ENCODE peak calls at places on chromosomes 6 and 20, in ten cellular contexts. I is astrocyte, Y is cardiac muscle cell, X is OCI-LY7, P is neural progenitor cell, R is lower lobe of right lung, Z is HepG2, S is breast epithelium, N is transverse colon, F is uterus. M is an unnamed sample.

GRCh38 chr20:15328084-15328483 is 990.7 kb upstream of the FLRT3 start:
- DNase-seq in Y (no peak), R (no peak), X (no peak), S (no peak), P (no peak), F (no peak), Z (no peak), N (no peak), I (no peak), M (no peak)

GRCh38 chr6:92479821-92480220 is 939.5 kb downstream of the EPHA7 start:
- DNase-seq in Z (no peak), F (no peak), P (no peak), S (no peak), R (no peak), X (no peak), Y (peak; percentile 1), N (no peak), I (peak; percentile 41), M (no peak)

GRCh38 chr6:167153523-167153959 is 4.2 kb downstream of the GPR31 start:
- DNase-seq in X (peak; percentile 52), S (no peak), N (peak; percentile 27), F (no peak), Z (peak; percentile 15), P (no peak), Y (peak; percentile 48), R (no peak), I (peak; percentile 67), M (no peak)

GRCh38 chr20:32052792-32053362 is 835 bp downstream of the HCK start:
- DNase-seq in S (no peak), F (no peak), P (peak; percentile 42), Z (no peak), I (no peak), R (peak; percentile 90), X (no peak), N (peak; percentile 55), Y (no peak), M (no peak)

GRCh38 chr20:35556871-35557270 is 15.0 kb downstream of the ERGIC3 start:
- DNase-seq in Y (no peak), P (no peak), F (no peak), Z (no peak), X (no peak), R (no peak), I (no peak), S (no peak), N (no peak), M (no peak)

GRCh38 chr6:35435075-35435837 is 16.9 kb upstream of the FANCE start:
- DNase-seq in N (peak; percentile 90), S (no peak), Z (no peak), X (no peak), P (no peak), Y (no peak), I (no peak), F (no peak), R (no peak), M (no peak)

GRCh38 chr20:39874049-39874893 is 814.8 kb downstream of the MAFB start:
- DNase-seq in I (peak; percentile 68), R (peak; percentile 59), X (peak; percentile 52), S (peak; percentile 53), N (peak; percentile 72), P (peak; percentile 94), Y (peak; percentile 92), Z (peak; percentile 55), F (peak; percentile 68), M (no peak)

GRCh38 chr6:38876470-38876869 is 161.4 kb downstream of the DNAH8 start:
- DNase-seq in R (no peak), N (peak; percentile 17), F (no peak), X (no peak), P (peak; percentile 17), I (peak; percentile 31), S (no peak), Z (no peak), Y (peak; percentile 58), M (no peak)

GRCh38 chr20:56631990-56632327 is 2.9 kb downstream of the TFAP2C start:
- DNase-seq in Z (no peak), R (no peak), N (no peak), X (no peak), Y (no peak), F (no peak), S (no peak), I (no peak), P (no peak), M (no peak)

GRCh38 chr6:142819603-142820335 is 125.2 kb downstream of the HIVEP2 start:
- DNase-seq in X (peak; percentile 71), P (no peak), S (no peak), Z (no peak), Y (peak; percentile 44), I (peak; percentile 66), F (no peak), R (no peak), N (no peak), M (no peak)

GRCh38 chr6:150717419-150717818 is 117.7 kb downstream of the PLEKHG1 start:
- DNase-seq in N (peak; percentile 47), F (no peak), S (no peak), Y (no peak), X (no peak), I (no peak), R (peak; percentile 64), Z (peak; percentile 51), P (no peak), M (no peak)

GRCh38 chr20:8670900-8671229 is 398.0 kb upstream of the PLCB4 start:
- DNase-seq in N (no peak), S (no peak), Z (no peak), F (no peak), I (no peak), X (no peak), R (no peak), Y (peak; percentile 28), P (no peak), M (no peak)

GRCh38 chr6:67608099-67608749 is 1026.9 kb upstream of the ADGRB3 start:
- DNase-seq in I (no peak), R (no peak), P (no peak), X (no peak), S (no peak), F (no peak), Z (no peak), N (no peak), Y (no peak), M (no peak)

DNA sequence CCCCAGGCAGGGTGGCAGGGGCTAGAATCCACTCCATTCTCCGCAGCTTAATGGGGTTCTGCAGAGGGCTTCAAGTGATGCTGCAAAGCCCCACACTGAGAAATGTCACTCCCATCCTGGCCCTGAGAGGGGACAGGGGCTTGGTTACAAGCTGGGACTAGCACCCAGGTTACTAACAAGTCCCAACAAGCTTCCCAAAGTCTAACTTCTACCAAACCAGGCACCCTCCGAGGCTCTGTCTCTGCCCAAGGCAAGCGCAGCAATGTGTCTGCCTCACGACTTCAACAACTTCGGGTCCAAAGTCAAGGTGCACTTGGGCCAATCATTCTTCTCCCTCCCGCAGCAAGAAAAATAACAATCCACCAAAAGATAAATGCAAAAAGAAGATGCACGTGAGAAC is 45.6 kb downstream of the NFATC2 start:
- DNase-seq in X (no peak), Z (no peak), R (no peak), F (no peak), P (no peak), Y (no peak), N (no peak), S (no peak), I (no peak), M (no peak)
- H3K4me3 ChIP-seq in X (no peak overlapping the region), Z (no peak overlapping the region), R (no peak overlapping the region), F (no peak overlapping the region), P (no peak overlapping the region), Y (no peak overlapping the region), N (no peak overlapping the region), S (no peak overlapping the region), I (no peak overlapping the region), M (no peak overlapping the region)

GRCh38 chr6:25153079-25153478 is 126.1 kb upstream of the CARMIL1 start:
- DNase-seq in X (no peak), F (no peak), P (no peak), Y (no peak), I (no peak), Z (no peak), R (no peak), N (no peak), S (no peak), M (no peak)
- H3K9me3 ChIP-seq in X (peaks cover 36% of the 10 kb centered on the region), F (no peaks in the 10 kb centered on the region), P (no peaks in the 10 kb centered on the region), Y (no peaks in the 10 kb centered on the region), I (no peaks in the 10 kb centered on the region), Z (peaks cover 11% of the 10 kb centered on the region), R (peaks cover 8% of the 10 kb centered on the region), N (peaks cover 6% of the 10 kb centered on the region), S (peaks cover 12% of the 10 kb centered on the region), M (peaks cover 5% of the 10 kb centered on the region)

GRCh38 chr6:168605964-168606363 is 165.0 kb downstream of the SMOC2 start:
- DNase-seq in P (no peak), X (no peak), R (no peak), S (no peak), I (no peak), N (no peak), F (no peak), Y (no peak), Z (no peak), M (no peak)
- TF ChIP-seq CTCF in P (no peak), X (no peak), R (no peak), S (no peak), I (no peak), N (no peak), F (no peak), Y (no peak), Z (no peak), M (no peak)

GRCh38 chr20:37904008-37904675 is 1.2 kb downstream of the VSTM2L start:
- DNase-seq in R (no peak), Z (no peak), P (no peak), I (no peak), F (no peak), Y (no peak), N (no peak), X (no peak), S (no peak), M (no peak)

GRCh38 chr20:37901667-37902503 is 1.0 kb upstream of the VSTM2L start:
- DNase-seq in I (peak; percentile 64), Z (peak; percentile 61), P (peak; percentile 82), R (no peak), F (peak; percentile 26), X (peak; percentile 39), S (no peak), Y (peak; percentile 73), N (no peak), M (no peak)

GRCh38 chr20:37904845-37905244 is 1.9 kb downstream of the VSTM2L start:
- DNase-seq in Z (no peak), R (no peak), Y (no peak), P (no peak), X (no peak), I (no peak), F (no peak), N (no peak), S (no peak), M (no peak)

GRCh38 chr20:37902504-37903313 is at the start of gene VSTM2L:
- DNase-seq in I (peak; percentile 62), N (peak; percentile 22), Y (peak; percentile 75), R (no peak), P (peak; percentile 79), S (no peak), X (no peak), Z (no peak), F (no peak), M (no peak)

DNA sequence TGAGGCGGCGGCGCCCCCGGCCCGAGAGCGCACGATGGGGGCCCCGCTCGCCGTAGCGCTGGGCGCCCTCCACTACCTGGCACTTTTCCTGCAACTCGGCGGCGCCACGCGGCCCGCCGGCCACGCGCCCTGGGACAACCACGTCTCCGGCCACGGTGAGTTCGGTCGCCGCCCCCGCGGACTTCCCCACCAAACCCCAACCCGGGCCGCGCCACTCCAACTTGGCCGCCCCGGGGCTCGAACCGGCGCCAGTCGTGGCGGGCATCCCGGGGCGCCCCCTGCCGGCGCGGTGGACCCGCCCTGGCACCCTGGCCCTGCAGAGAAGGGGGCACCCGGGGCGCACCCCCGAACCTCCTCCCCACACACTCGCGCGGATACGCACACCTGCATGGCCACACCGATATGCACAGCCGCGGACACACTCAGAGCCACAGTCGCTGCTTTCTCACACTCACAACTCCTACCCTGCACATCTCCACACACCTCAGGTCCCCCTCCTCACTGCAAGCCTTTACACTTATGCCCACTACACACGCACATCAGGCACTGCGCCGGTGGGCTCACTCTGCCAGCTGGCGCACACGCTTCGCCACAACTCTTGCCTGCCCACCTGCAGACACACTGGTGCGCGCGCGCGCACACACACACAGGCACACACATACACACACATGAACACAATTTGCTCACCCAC is 535 bp downstream of the VSTM2L start:
- DNase-seq in S (no peak), Z (no peak), F (no peak), R (no peak), X (no peak), I (no peak), Y (no peak), P (no peak), N (no peak), M (no peak)
- H3K4me3 ChIP-seq in S (peak overlapping the region; percentile 44), Z (peak overlapping the region; percentile 12), F (no peak overlapping the region), R (peak overlapping the region; percentile 51), X (no peak overlapping the region), I (peak overlapping the region; percentile 31), Y (peak overlapping the region; percentile 65), P (peak overlapping the region; percentile 61), N (no peak overlapping the region), M (peak overlapping the region; percentile 66)

M was measured in esophagus muscularis mucosa.